ENCODE peak calls at places on chromosomes 11 and 22, in six cellular contexts. Z is spleen, N is A549, G is esophagus squamous epithelium, M is HCT116, Q is stomach. Y is an unnamed sample.

GRCh38 chr22:48864748-48865147 is 962.9 kb downstream of the BRD1 start:
- DNase-seq in G (no peak), Q (no peak), Z (peak; percentile 27), N (no peak), M (no peak), Y (no peak)

GRCh38 chr22:33879796-33880195 is 40.5 kb downstream of the LARGE1 start:
- DNase-seq in N (no peak), M (no peak), Q (no peak), Z (no peak), G (no peak), Y (no peak)

GRCh38 chr11:36130401-36130800 is 158.8 kb downstream of the COMMD9 start:
- DNase-seq in M (no peak), G (no peak), Z (no peak), Q (no peak), N (no peak), Y (no peak)

GRCh38 chr11:94604496-94604895 is 37.3 kb downstream of the PIWIL4 start:
- DNase-seq in Z (no peak), G (no peak), Q (no peak), M (no peak), N (no peak), Y (no peak)

GRCh38 chr22:38218661-38219331 is 17.0 kb downstream of the MAFF start:
- DNase-seq in M (peak; percentile 75), N (peak; percentile 87), G (no peak), Z (no peak), Q (peak; percentile 92), Y (no peak)

GRCh38 chr11:7251836-7252682 is at the start of gene SYT9:
- DNase-seq in Q (peak; percentile 54), Z (peak; percentile 72), G (no peak), N (peak; percentile 21), M (no peak), Y (no peak)

GRCh38 chr11:21142007-21142406 is 472.6 kb downstream of the NELL1 start:
- DNase-seq in Z (no peak), Q (no peak), M (no peak), G (no peak), N (peak; percentile 4), Y (no peak)

GRCh38 chr11:131888230-131888826 is 517.9 kb downstream of the NTM start:
- DNase-seq in G (no peak), Z (no peak), M (no peak), N (no peak), Q (no peak), Y (no peak)

GRCh38 chr11:72015511-72016061 is 16.9 kb downstream of the IL18BP start:
- DNase-seq in G (no peak), Z (no peak), N (peak; percentile 49), Q (no peak), M (no peak), Y (no peak)

GRCh38 chr22:40036591-40037225 is 42.0 kb downstream of the FAM83F start:
- DNase-seq in G (no peak), N (peak; percentile 82), M (peak; percentile 62), Q (peak; percentile 63), Z (peak; percentile 84), Y (no peak)

GRCh38 chr22:38176170-38176741 is 5.4 kb downstream of the PLA2G6 start:
- DNase-seq in Z (peak; percentile 87), G (peak; percentile 40), Q (peak; percentile 79), N (no peak), M (no peak), Y (peak; percentile 95)

GRCh38 chr22:45511847-45512261 is 9.2 kb downstream of the FBLN1 start:
- DNase-seq in M (no peak), G (no peak), Z (no peak), N (no peak), Q (peak; percentile 43), Y (peak; percentile 96)

GRCh38 chr11:121367434-121367833 is 74.9 kb downstream of the SC5D start:
- DNase-seq in N (no peak), M (no peak), Z (no peak), Q (no peak), G (no peak), Y (no peak)

GRCh38 chr11:63510360-63511130 is 4.7 kb downstream of the LGALS12 start:
- DNase-seq in M (no peak), N (no peak), Q (peak; percentile 73), G (no peak), Z (no peak), Y (no peak)

GRCh38 chr22:18024276-18024939 is at the start of gene MICAL3:
- DNase-seq in G (no peak), Q (peak; percentile 69), N (peak; percentile 61), Z (peak; percentile 93), M (peak; percentile 34), Y (no peak)

GRCh38 chr11:20158597-20159257 is 1.5 kb downstream of the DBX1 start:
- DNase-seq in N (peak; percentile 28), Z (no peak), M (no peak), G (no peak), Q (peak; percentile 41), Y (no peak)

GRCh38 chr11:93031386-93031785 is 61.9 kb downstream of the MTNR1B start:
- DNase-seq in Z (no peak), G (no peak), Q (no peak), N (no peak), M (no peak), Y (no peak)

GRCh38 chr11:116852261-116853125 is 15.1 kb upstream of the APOA1 start:
- DNase-seq in G (no peak), Z (peak; percentile 57), M (no peak), Q (no peak), N (no peak), Y (no peak)

GRCh38 chr22:50714631-50715179 is 23.3 kb upstream of the ACR start:
- DNase-seq in Z (no peak), M (no peak), G (no peak), N (no peak), Q (no peak), Y (no peak)

GRCh38 chr11:95361180-95361579 is 130.2 kb upstream of the SESN3 start:
- DNase-seq in Q (no peak), Z (no peak), N (no peak), G (no peak), M (no peak), Y (no peak)

GRCh38 chr22:17093081-17093480 is 8.3 kb downstream of the IL17RA start:
- DNase-seq in M (no peak), G (no peak), N (no peak), Q (no peak), Z (no peak), Y (no peak)

DNA sequence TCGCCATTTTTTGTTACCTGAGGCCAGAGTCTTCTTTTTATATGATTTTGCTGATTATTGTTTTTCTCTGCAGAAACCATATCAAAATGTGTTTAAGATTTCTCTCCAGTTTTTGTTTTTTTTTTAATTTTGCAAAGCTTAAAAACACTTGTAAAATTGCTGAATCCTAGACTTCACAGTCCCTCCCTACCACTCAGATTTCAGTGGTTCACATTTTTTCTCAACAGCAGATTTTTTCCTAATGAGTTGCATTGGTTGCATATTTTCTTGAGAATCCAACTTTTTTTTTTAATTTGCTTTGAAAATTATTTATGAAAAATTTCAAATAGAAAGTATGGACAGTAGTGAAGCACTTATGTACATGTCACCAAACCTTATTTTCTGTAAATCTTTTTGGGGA is 5.8 kb downstream of the ARL14EP start:
- DNase-seq in N (no peak), G (no peak), M (no peak), Z (no peak), Q (no peak), Y (no peak)
- H3K4me3 ChIP-seq in N (no peak overlapping the region), G (no peak overlapping the region), M (no peak overlapping the region), Z (no peak overlapping the region), Q (no peak overlapping the region), Y (no peak overlapping the region)

GRCh38 chr22:36335621-36336020 is 52.1 kb downstream of the MYH9 start:
- DNase-seq in M (no peak), Z (no peak), N (no peak), G (no peak), Q (no peak), Y (no peak)
- H3K4me1 ChIP-seq in M (peaks cover 65% of the 10 kb centered on the region), Z (peaks cover 87% of the 10 kb centered on the region), N (peaks cover 92% of the 10 kb centered on the region), G (peaks cover 83% of the 10 kb centered on the region), Q (peaks cover 97% of the 10 kb centered on the region), Y (peaks cover 94% of the 10 kb centered on the region)

DNA sequence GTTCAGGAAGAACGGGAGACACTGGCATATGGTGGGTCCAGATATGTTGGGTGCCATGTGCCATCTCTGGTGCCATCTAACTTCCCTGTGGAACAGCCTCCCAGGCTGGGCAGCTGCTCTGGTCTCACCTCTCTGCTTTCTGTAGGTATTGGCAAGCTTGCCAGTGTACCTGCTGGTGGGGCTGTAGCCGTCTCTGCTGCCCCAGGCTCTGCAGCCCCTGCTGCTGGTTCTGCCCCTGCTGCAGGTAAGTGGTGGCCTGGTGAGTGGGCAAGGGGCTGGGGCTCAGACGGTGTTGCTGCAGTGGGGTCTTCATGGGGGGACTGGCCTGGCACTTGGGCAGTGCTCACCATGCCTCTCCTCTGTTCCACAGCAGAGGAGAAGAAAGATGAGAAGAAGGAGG is 2.6 kb downstream of the RPLP2 start:
- DNase-seq in M (no peak), G (no peak), Z (no peak), N (no peak), Q (no peak), Y (no peak)
- TF ChIP-seq POLR2A in M (no peak), G (no peak), Z (no peak), N (no peak), Q (no peak), Y (no peak)

GRCh38 chr22:24400726-24401596 is 26.4 kb upstream of the ADORA2A start:
- DNase-seq in G (no peak), Z (no peak), Q (no peak), M (no peak), N (no peak), Y (no peak)
- H3K4me3 ChIP-seq in G (peak overlapping the region; percentile 39), Z (no peak overlapping the region), Q (no peak overlapping the region), M (no peak overlapping the region), N (no peak overlapping the region), Y (no peak overlapping the region)

GRCh38 chr11:61700720-61701119 is 20.5 kb downstream of the DAGLA start:
- DNase-seq in M (no peak), Z (no peak), G (no peak), Q (no peak), N (no peak), Y (no peak)
- H3K4me1 ChIP-seq in M (peaks cover 53% of the 10 kb centered on the region), Z (peaks cover 6% of the 10 kb centered on the region), G (peaks cover 60% of the 10 kb centered on the region), Q (peaks cover 57% of the 10 kb centered on the region), N (peaks cover 62% of the 10 kb centered on the region), Y (peaks cover 48% of the 10 kb centered on the region)

GRCh38 chr11:126481303-126481680 is 125.8 kb downstream of the ST3GAL4 start:
- DNase-seq in Z (peak; percentile 67), G (no peak), Q (no peak), N (no peak), M (no peak), Y (no peak)

GRCh38 chr11:126479178-126479930 is 123.9 kb downstream of the ST3GAL4 start:
- DNase-seq in G (no peak), N (no peak), Z (peak; percentile 72), M (no peak), Q (no peak), Y (no peak)

GRCh38 chr11:126482586-126483108 is 127.2 kb downstream of the ST3GAL4 start:
- DNase-seq in N (no peak), Z (peak; percentile 62), M (no peak), G (no peak), Q (no peak), Y (no peak)

GRCh38 chr11:126480015-126480409 is 124.5 kb downstream of the ST3GAL4 start:
- DNase-seq in G (no peak), N (no peak), Q (no peak), M (no peak), Z (peak; percentile 55), Y (no peak)

GRCh38 chr11:126480410-126481302 is 125.2 kb downstream of the ST3GAL4 start:
- DNase-seq in G (peak; percentile 14), M (peak; percentile 79), Z (peak; percentile 89), Q (peak; percentile 85), N (peak; percentile 82), Y (no peak)
- TF ChIP-seq POLR2A in G (no peak), M (no peak), Z (no peak), Q (no peak), N (no peak), Y (no peak)

Y was measured in vagina.